ENCODE peak calls at places on chromosomes 2 and 18, in four cellular contexts. R is A673, I is HepG2, T is hepatocyte. C is an unnamed sample.

GRCh38 chr2:234071664-234072063 is 21.2 kb downstream of the SPP2 start:
- DNase-seq in R (no peak), I (no peak), T (no peak), C (no peak)

GRCh38 chr18:6885992-6886823 is 156.7 kb downstream of the ARHGAP28 start:
- DNase-seq in R (peak; percentile 55), T (peak; percentile 86), I (peak; percentile 35), C (no peak)

GRCh38 chr18:59468821-59469220 is 109.8 kb upstream of the LMAN1 start:
- DNase-seq in T (no peak), I (no peak), R (no peak), C (no peak)

GRCh38 chr2:25043241-25043867 is 1.5 kb downstream of the EFR3B start:
- DNase-seq in R (peak; percentile 86), T (peak; percentile 61), I (no peak), C (no peak)

GRCh38 chr2:28430377-28430765 is 37.7 kb downstream of the FOSL2 start:
- DNase-seq in T (no peak), R (no peak), I (no peak), C (no peak)

GRCh38 chr2:2573658-2574293 is 242.7 kb upstream of the MYT1L start:
- DNase-seq in R (peak; percentile 4), T (no peak), I (peak; percentile 3), C (no peak)

GRCh38 chr2:235591921-235592320 is 98.1 kb downstream of the AGAP1 start:
- DNase-seq in T (no peak), I (no peak), R (no peak), C (no peak)

GRCh38 chr18:28669165-28669564 is 492.2 kb upstream of the CDH2 start:
- DNase-seq in T (no peak), I (no peak), R (no peak), C (no peak)

GRCh38 chr18:79782566-79783308 is 15.0 kb upstream of the KCNG2 start:
- DNase-seq in I (no peak), T (no peak), R (no peak), C (no peak)

GRCh38 chr18:48910972-48911545 is 39.7 kb downstream of the SMAD7 start:
- DNase-seq in I (no peak), R (no peak), T (no peak), C (no peak)

GRCh38 chr2:120177011-120177621 is 46.1 kb downstream of the TMEM185B start:
- DNase-seq in R (no peak), T (no peak), I (no peak), C (no peak)

GRCh38 chr2:29910960-29911359 is 10.4 kb downstream of the ALK start:
- DNase-seq in I (no peak), T (no peak), R (no peak), C (no peak)

GRCh38 chr2:50358586-50358985 is 673.3 kb downstream of the NRXN1 start:
- DNase-seq in T (no peak), R (no peak), I (no peak), C (no peak)

GRCh38 chr2:42464631-42465030 is 29.2 kb downstream of the KCNG3 start:
- DNase-seq in R (no peak), T (peak; percentile 40), I (no peak), C (no peak)

GRCh38 chr2:239706407-239706806 is 305.6 kb upstream of the HDAC4 start:
- DNase-seq in I (no peak), T (no peak), R (no peak), C (no peak)

GRCh38 chr2:23537991-23538390 is 153.0 kb downstream of the KLHL29 start:
- DNase-seq in I (no peak), R (no peak), T (no peak), C (no peak)

DNA sequence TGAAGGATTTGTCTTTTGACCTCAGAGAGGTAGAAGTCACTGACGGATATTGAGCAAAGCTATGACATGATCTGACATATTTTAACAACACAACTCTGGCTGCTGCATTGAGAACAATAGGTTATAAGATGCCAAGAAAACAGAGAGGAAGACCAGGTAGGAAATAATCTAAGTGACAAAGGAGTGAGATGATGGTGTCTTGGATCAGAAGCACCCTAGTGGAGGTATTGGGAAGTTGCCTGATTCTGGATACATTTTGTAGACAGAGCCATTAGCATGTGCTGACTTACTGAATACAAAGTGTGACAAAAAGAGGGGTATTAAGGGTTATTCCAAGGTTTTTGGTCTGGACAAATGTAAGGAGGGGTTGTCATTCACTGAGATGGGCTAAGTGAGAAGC is 1438.1 kb downstream of the DPP10 start:
- DNase-seq in R (peak; percentile 0), I (no peak), T (no peak), C (no peak)
- TF ChIP-seq CTCF in R (no peak), I (no peak), T (peak; percentile 4), C (no peak)

GRCh38 chr2:179049546-179050311 is at the start of gene CCDC141:
- DNase-seq in R (no peak), I (peak; percentile 32), T (peak; percentile 62), C (no peak)

GRCh38 chr2:179051250-179051649 is 1.3 kb upstream of the CCDC141 start:
- DNase-seq in T (peak; percentile 26), R (no peak), I (no peak), C (no peak)

GRCh38 chr2:179050735-179051134 is 798 bp upstream of the CCDC141 start:
- DNase-seq in R (no peak), T (no peak), I (no peak), C (no peak)

GRCh38 chr2:179044500-179044899 is 5.4 kb downstream of the CCDC141 start:
- DNase-seq in I (no peak), R (no peak), T (no peak), C (no peak)

DNA sequence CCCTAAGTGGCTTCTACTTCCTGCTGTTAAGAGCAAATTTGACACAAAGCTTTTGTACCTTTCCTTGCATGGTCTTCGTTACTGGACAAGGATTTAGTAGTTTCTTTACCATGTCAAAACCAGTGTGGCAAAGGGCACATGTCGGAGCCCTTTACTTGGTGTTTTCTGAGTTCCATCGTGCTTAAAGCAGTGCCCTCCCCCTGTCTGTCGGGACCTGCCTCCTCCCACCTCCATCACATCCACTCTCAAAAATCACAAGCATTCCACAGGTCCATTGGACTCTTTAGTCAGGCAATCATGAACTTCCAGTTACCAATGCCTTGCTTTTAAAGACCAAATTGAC is 763 bp downstream of the CCDC141 start:
- DNase-seq in I (no peak), T (no peak), R (no peak), C (no peak)
- H3K4me3 ChIP-seq in I (no peak overlapping the region), T (peak overlapping the region; percentile 10), R (no peak overlapping the region), C (no peak overlapping the region)

GRCh38 chr18:58190842-58191530 is 147.0 kb downstream of the NEDD4L start:
- DNase-seq in R (no peak), I (no peak), T (no peak), C (no peak)

GRCh38 chr18:58196164-58196563 is 152.1 kb downstream of the NEDD4L start:
- DNase-seq in I (no peak), R (no peak), T (no peak), C (no peak)

GRCh38 chr18:58195278-58195721 is 151.3 kb downstream of the NEDD4L start:
- DNase-seq in T (peak; percentile 74), R (no peak), I (no peak), C (no peak)

GRCh38 chr18:58192519-58192918 is 148.5 kb downstream of the NEDD4L start:
- DNase-seq in R (no peak), I (no peak), T (no peak), C (no peak)

GRCh38 chr18:58194028-58194427 is 150.0 kb downstream of the NEDD4L start:
- DNase-seq in T (peak; percentile 73), R (no peak), I (no peak), C (no peak)
- TF ChIP-seq CTCF in T (peak; percentile 50), R (peak; percentile 40), I (peak; percentile 42), C (peak; percentile 9)

GRCh38 chr2:187230088-187230487 is 218.0 kb downstream of the CALCRL start:
- DNase-seq in R (no peak), T (no peak), I (no peak), C (no peak)

GRCh38 chr2:187228986-187229385 is 219.1 kb downstream of the CALCRL start:
- DNase-seq in T (no peak), R (no peak), I (no peak), C (no peak)

GRCh38 chr2:187220100-187220499 is 228.0 kb downstream of the CALCRL start:
- DNase-seq in T (no peak), R (no peak), I (no peak), C (no peak)

GRCh38 chr2:187224989-187225388 is 223.1 kb downstream of the CALCRL start:
- DNase-seq in R (peak; percentile 33), T (no peak), I (no peak), C (no peak)
- H3K4me3 ChIP-seq in R (no peak overlapping the region), T (no peak overlapping the region), I (no peak overlapping the region), C (no peak overlapping the region)

GRCh38 chr18:2223394-2223793 is 347.9 kb downstream of the METTL4 start:
- DNase-seq in R (no peak), T (peak; percentile 35), I (no peak), C (no peak)

GRCh38 chr18:2218101-2218500 is 353.2 kb downstream of the METTL4 start:
- DNase-seq in I (no peak), T (no peak), R (no peak), C (no peak)

GRCh38 chr18:2222270-2223185 is 348.8 kb downstream of the METTL4 start:
- DNase-seq in I (no peak), T (peak; percentile 44), R (no peak), C (no peak)

DNA sequence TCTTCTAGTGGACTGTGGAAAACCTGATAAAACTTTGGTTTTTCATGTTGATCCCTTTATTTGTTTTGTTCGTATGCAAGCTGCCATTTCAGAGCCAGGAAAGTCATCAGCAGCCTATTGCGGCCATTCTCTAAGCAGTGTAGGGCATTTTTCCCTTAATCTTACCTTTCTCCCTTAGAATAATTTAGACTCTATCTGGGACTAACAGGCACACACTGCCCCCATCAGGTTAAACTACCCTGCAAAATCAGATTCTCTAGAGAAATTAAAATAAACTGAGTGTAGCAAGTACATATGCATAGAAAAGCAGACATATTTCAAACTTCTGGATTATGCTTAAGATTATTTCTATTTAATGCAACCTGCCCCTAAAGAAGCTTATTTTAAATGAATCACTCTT is 347.4 kb downstream of the METTL4 start:
- DNase-seq in R (peak; percentile 32), I (peak; percentile 11), T (peak; percentile 58), C (peak; percentile 8)
- TF ChIP-seq CTCF in R (peak; percentile 60), I (peak; percentile 54), T (peak; percentile 74), C (peak; percentile 63)

GRCh38 chr2:636151-636621 is 41.0 kb downstream of the TMEM18 start:
- DNase-seq in T (no peak), I (no peak), R (no peak), C (no peak)
- H3K4me3 ChIP-seq in T (no peak overlapping the region), I (no peak overlapping the region), R (no peak overlapping the region), C (no peak overlapping the region)

GRCh38 chr2:216222650-216223352 is 113.7 kb downstream of the XRCC5 start:
- DNase-seq in I (no peak), T (no peak), R (peak; percentile 38), C (no peak)
- TF ChIP-seq CTCF in I (peak; percentile 48), T (peak; percentile 21), R (peak; percentile 48), C (peak; percentile 56)

GRCh38 chr2:180694445-180695421 is 285.7 kb upstream of the UBE2E3 start:
- DNase-seq in R (no peak), T (no peak), I (no peak), C (no peak)
- H3K4me3 ChIP-seq in R (no peak overlapping the region), T (no peak overlapping the region), I (no peak overlapping the region), C (peak overlapping the region; percentile 70)

GRCh38 chr2:151409601-151410484 is at the start of gene RIF1:
- DNase-seq in T (peak; percentile 95), I (peak; percentile 92), R (peak; percentile 98), C (peak; percentile 64)
- TF ChIP-seq CTCF in T (peak; percentile 76), I (peak; percentile 73), R (peak; percentile 77), C (peak; percentile 43)

C was measured in LNCaP clone FGC.